ENCODE peak calls at places on chromosomes 4 and X, in seven cellular contexts. G is non-pigmented ciliary epithelial cell; P is CD8-positive, alpha-beta memory T cell; B is T-cell; Y is stimulated activated CD8-positive, alpha-beta memory T cell treated with anti-CD3 and anti-CD28 coated beads, Interleukin-4, amount 100 ng/mL, for 4 hours; M is T follicular helper cell; F is activated T-cell treated with anti-CD3 and anti-CD28 coated beads for 4 hours. D is an unnamed sample.

GRCh38 chr4:89598602-89599001 is 238.4 kb downstream of the SNCA start:
- DNase-seq in F (no peak), B (no peak), Y (no peak), P (no peak), G (no peak), M (no peak), D (no peak)

GRCh38 chr4:150123982-150124670 is 45.9 kb downstream of the DCLK2 start:
- DNase-seq in F (no peak), P (no peak), M (no peak), G (no peak), Y (no peak), B (no peak), D (no peak)

GRCh38 chr4:7457201-7458065 is 22.7 kb upstream of the PSAPL1 start:
- DNase-seq in M (no peak), G (no peak), Y (no peak), B (no peak), F (no peak), P (no peak), D (peak; percentile 50)

GRCh38 chr4:1337376-1337831 is 9.6 kb upstream of the UVSSA start:
- DNase-seq in B (no peak), Y (no peak), P (no peak), M (no peak), G (no peak), F (peak; percentile 43), D (no peak)

GRCh38 chr4:20252656-20253271 is 1.1 kb downstream of the SLIT2 start:
- DNase-seq in G (no peak), Y (no peak), F (no peak), M (no peak), P (no peak), B (no peak), D (peak; percentile 75)

GRCh38 chr4:16267639-16268038 is 41.4 kb upstream of the TAPT1 start:
- DNase-seq in F (no peak), P (no peak), G (no peak), M (no peak), Y (no peak), B (no peak), D (no peak)

GRCh38 chr4:102761478-102761790 is 666 bp upstream of the MANBA start:
- DNase-seq in P (no peak), B (no peak), M (no peak), Y (no peak), G (no peak), F (no peak), D (no peak)

GRCh38 chr4:26141916-26142638 is 178.7 kb upstream of the RBPJ start:
- DNase-seq in P (no peak), B (no peak), F (no peak), Y (no peak), G (peak; percentile 23), M (no peak), D (peak; percentile 14)

GRCh38 chr4:138200236-138200590 is 41.9 kb downstream of the SLC7A11 start:
- DNase-seq in B (no peak), G (no peak), M (no peak), P (no peak), Y (no peak), F (no peak), D (no peak)

GRCh38 chr4:139027771-139028170 is 12.2 kb downstream of the NOCT start:
- DNase-seq in Y (no peak), G (no peak), P (no peak), B (no peak), F (no peak), M (no peak), D (no peak)

GRCh38 chrX:129593137-129593536 is 53.1 kb downstream of the OCRL start:
- DNase-seq in B (no peak), Y (no peak), F (no peak), P (no peak), G (no peak), M (no peak), D (peak; percentile 58)

GRCh38 chr4:24690436-24690835 is 104.9 kb upstream of the SOD3 start:
- DNase-seq in G (no peak), P (no peak), Y (no peak), F (no peak), M (no peak), B (no peak), D (peak; percentile 13)

GRCh38 chr4:150010525-150011126 is 67.6 kb upstream of the DCLK2 start:
- DNase-seq in F (no peak), M (no peak), B (no peak), P (no peak), Y (no peak), G (no peak), D (peak; percentile 52)

GRCh38 chrX:22300130-22300529 is 27.4 kb downstream of the CBLL2 start:
- DNase-seq in Y (no peak), B (no peak), F (no peak), M (no peak), G (no peak), P (no peak), D (peak; percentile 11)